ENCODE peak calls at places on chromosomes 5 and 9, in six cellular contexts. One of them, this sample, is unnamed.

GRCh38 chr5:140671472-140672210 is 1.7 kb downstream of the DND1 start:
- DNase-seq in GM12878: no peak
- DNase-seq in K562: no peak
- DNase-seq in vagina: no peak
- DNase-seq in sigmoid colon: no peak
- DNase-seq in SK-N-SH: no peak
- DNase-seq in this sample: no peak

GRCh38 chr9:119026120-119026519 is 343.1 kb downstream of the BRINP1 start:
- DNase-seq in vagina: no peak
- DNase-seq in K562: no peak
- DNase-seq in SK-N-SH: peak
- DNase-seq in sigmoid colon: peak
- DNase-seq in GM12878: no peak
- DNase-seq in this sample: peak

GRCh38 chr9:136923881-136924280 is 20.7 kb downstream of the FBXW5 start:
- DNase-seq in GM12878: no peak
- DNase-seq in vagina: no peak
- DNase-seq in SK-N-SH: no peak
- DNase-seq in sigmoid colon: no peak
- DNase-seq in K562: no peak
- DNase-seq in this sample: no peak

GRCh38 chr5:34534237-34535108 is 121.7 kb upstream of the RAI14 start:
- DNase-seq in vagina: no peak
- DNase-seq in SK-N-SH: no peak
- DNase-seq in K562: no peak
- DNase-seq in GM12878: peak
- DNase-seq in sigmoid colon: no peak
- DNase-seq in this sample: no peak

GRCh38 chr5:5221731-5222130 is 81.6 kb downstream of the ADAMTS16 start:
- DNase-seq in sigmoid colon: no peak
- DNase-seq in K562: no peak
- DNase-seq in SK-N-SH: no peak
- DNase-seq in GM12878: no peak
- DNase-seq in vagina: no peak
- DNase-seq in this sample: no peak

GRCh38 chr9:127545196-127546124 is 66.6 kb upstream of the STXBP1 start:
- DNase-seq in SK-N-SH: no peak
- DNase-seq in K562: peak
- DNase-seq in vagina: no peak
- DNase-seq in sigmoid colon: peak
- DNase-seq in GM12878: no peak
- DNase-seq in this sample: peak

GRCh38 chr9:137456864-137457405 is 2.2 kb downstream of the NSMF start:
- DNase-seq in K562: no peak
- DNase-seq in vagina: no peak
- DNase-seq in SK-N-SH: no peak
- DNase-seq in GM12878: no peak
- DNase-seq in sigmoid colon: no peak
- DNase-seq in this sample: no peak

GRCh38 chr9:124769451-124770358 is 1.4 kb downstream of the NR6A1 start:
- DNase-seq in SK-N-SH: peak
- DNase-seq in vagina: no peak
- DNase-seq in sigmoid colon: no peak
- DNase-seq in K562: peak
- DNase-seq in GM12878: no peak
- DNase-seq in this sample: peak

DNA sequence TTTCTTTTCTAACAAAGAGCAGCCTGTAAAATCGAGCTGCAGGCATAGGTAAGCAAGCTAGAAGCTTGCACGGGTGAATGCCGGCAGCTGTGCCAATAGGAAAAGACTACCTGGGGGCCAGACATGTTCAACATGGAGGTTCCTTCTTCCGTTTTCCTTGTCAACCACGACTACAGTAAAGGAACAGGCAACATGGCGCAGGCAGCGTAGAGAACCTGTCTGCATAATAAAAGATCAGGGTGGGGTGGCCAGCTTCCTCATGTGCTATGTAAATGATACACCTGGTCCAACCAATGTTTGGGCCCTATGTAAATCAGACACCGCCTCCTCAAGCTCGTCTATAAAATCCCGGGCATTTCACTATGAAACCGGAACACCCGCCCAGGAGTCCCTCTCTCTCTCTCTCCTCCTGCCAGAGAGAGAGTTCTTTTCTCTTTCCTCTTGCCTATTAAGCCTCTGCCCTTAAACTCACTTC is 103.8 kb upstream of the LIFR start:
- DNase-seq in sigmoid colon: no peak
- DNase-seq in vagina: no peak
- DNase-seq in K562: peak
- DNase-seq in GM12878: no peak
- DNase-seq in SK-N-SH: no peak
- DNase-seq in this sample: peak
- TF ChIP-seq POLR2AphosphoS5 in sigmoid colon: no peak
- TF ChIP-seq POLR2AphosphoS5 in vagina: no peak
- TF ChIP-seq POLR2AphosphoS5 in K562: peak
- TF ChIP-seq POLR2AphosphoS5 in GM12878: no peak
- TF ChIP-seq POLR2AphosphoS5 in SK-N-SH: no peak
- TF ChIP-seq POLR2AphosphoS5 in this sample: peak

GRCh38 chr9:133953976-133954709 is 38.0 kb downstream of the VAV2 start:
- DNase-seq in K562: no peak
- DNase-seq in GM12878: peak
- DNase-seq in SK-N-SH: no peak
- DNase-seq in vagina: no peak
- DNase-seq in sigmoid colon: no peak
- DNase-seq in this sample: no peak

GRCh38 chr9:133957328-133957727 is 34.8 kb downstream of the VAV2 start:
- DNase-seq in GM12878: no peak
- DNase-seq in SK-N-SH: no peak
- DNase-seq in sigmoid colon: no peak
- DNase-seq in vagina: no peak
- DNase-seq in K562: no peak
- DNase-seq in this sample: no peak

GRCh38 chr9:133954862-133955529 is 37.1 kb downstream of the VAV2 start:
- DNase-seq in sigmoid colon: no peak
- DNase-seq in SK-N-SH: no peak
- DNase-seq in vagina: no peak
- DNase-seq in GM12878: peak
- DNase-seq in K562: no peak
- DNase-seq in this sample: no peak

GRCh38 chr9:133956520-133957076 is 35.5 kb downstream of the VAV2 start:
- DNase-seq in GM12878: no peak
- DNase-seq in K562: no peak
- DNase-seq in vagina: no peak
- DNase-seq in sigmoid colon: no peak
- DNase-seq in SK-N-SH: peak
- DNase-seq in this sample: no peak

GRCh38 chr9:133955821-133956411 is 36.2 kb downstream of the VAV2 start:
- DNase-seq in sigmoid colon: no peak
- DNase-seq in SK-N-SH: peak
- DNase-seq in GM12878: no peak
- DNase-seq in vagina: no peak
- DNase-seq in K562: no peak
- DNase-seq in this sample: no peak
- H3K4me3 ChIP-seq in sigmoid colon: no peak
- H3K4me3 ChIP-seq in SK-N-SH: peak
- H3K4me3 ChIP-seq in GM12878: peak
- H3K4me3 ChIP-seq in vagina: peak
- H3K4me3 ChIP-seq in K562: no peak
- H3K4me3 ChIP-seq in this sample: no peak

GRCh38 chr5:68843600-68844342 is 250.0 kb upstream of the SLC30A5 start:
- DNase-seq in K562: no peak
- DNase-seq in sigmoid colon: no peak
- DNase-seq in SK-N-SH: no peak
- DNase-seq in GM12878: no peak
- DNase-seq in vagina: no peak
- DNase-seq in this sample: no peak
- TF ChIP-seq POLR2AphosphoS5 in K562: no peak
- TF ChIP-seq POLR2AphosphoS5 in sigmoid colon: peak
- TF ChIP-seq POLR2AphosphoS5 in SK-N-SH: no peak
- TF ChIP-seq POLR2AphosphoS5 in GM12878: no peak
- TF ChIP-seq POLR2AphosphoS5 in vagina: no peak
- TF ChIP-seq POLR2AphosphoS5 in this sample: peak

GRCh38 chr5:80959138-80959537 is 1.0 kb upstream of the RASGRF2 start:
- DNase-seq in vagina: no peak
- DNase-seq in SK-N-SH: no peak
- DNase-seq in sigmoid colon: no peak
- DNase-seq in K562: no peak
- DNase-seq in GM12878: no peak
- DNase-seq in this sample: no peak
- H3K4me3 ChIP-seq in vagina: no peak
- H3K4me3 ChIP-seq in SK-N-SH: no peak
- H3K4me3 ChIP-seq in sigmoid colon: no peak
- H3K4me3 ChIP-seq in K562: no peak
- H3K4me3 ChIP-seq in GM12878: no peak
- H3K4me3 ChIP-seq in this sample: no peak

GRCh38 chr9:129176786-129177442 is 1.1 kb downstream of the IER5L start:
- DNase-seq in SK-N-SH: peak
- DNase-seq in sigmoid colon: peak
- DNase-seq in vagina: no peak
- DNase-seq in K562: no peak
- DNase-seq in GM12878: no peak
- DNase-seq in this sample: peak

GRCh38 chr9:129177443-129177790 is 644 bp downstream of the IER5L start:
- DNase-seq in GM12878: no peak
- DNase-seq in SK-N-SH: peak
- DNase-seq in K562: peak
- DNase-seq in sigmoid colon: no peak
- DNase-seq in vagina: no peak
- DNase-seq in this sample: no peak

GRCh38 chr9:129178983-129179382 is 922 bp upstream of the IER5L start:
- DNase-seq in sigmoid colon: no peak
- DNase-seq in GM12878: no peak
- DNase-seq in SK-N-SH: no peak
- DNase-seq in vagina: no peak
- DNase-seq in K562: peak
- DNase-seq in this sample: no peak

GRCh38 chr9:129178579-129178909 is 483 bp upstream of the IER5L start:
- DNase-seq in vagina: no peak
- DNase-seq in sigmoid colon: no peak
- DNase-seq in GM12878: no peak
- DNase-seq in SK-N-SH: no peak
- DNase-seq in K562: no peak
- DNase-seq in this sample: no peak

DNA sequence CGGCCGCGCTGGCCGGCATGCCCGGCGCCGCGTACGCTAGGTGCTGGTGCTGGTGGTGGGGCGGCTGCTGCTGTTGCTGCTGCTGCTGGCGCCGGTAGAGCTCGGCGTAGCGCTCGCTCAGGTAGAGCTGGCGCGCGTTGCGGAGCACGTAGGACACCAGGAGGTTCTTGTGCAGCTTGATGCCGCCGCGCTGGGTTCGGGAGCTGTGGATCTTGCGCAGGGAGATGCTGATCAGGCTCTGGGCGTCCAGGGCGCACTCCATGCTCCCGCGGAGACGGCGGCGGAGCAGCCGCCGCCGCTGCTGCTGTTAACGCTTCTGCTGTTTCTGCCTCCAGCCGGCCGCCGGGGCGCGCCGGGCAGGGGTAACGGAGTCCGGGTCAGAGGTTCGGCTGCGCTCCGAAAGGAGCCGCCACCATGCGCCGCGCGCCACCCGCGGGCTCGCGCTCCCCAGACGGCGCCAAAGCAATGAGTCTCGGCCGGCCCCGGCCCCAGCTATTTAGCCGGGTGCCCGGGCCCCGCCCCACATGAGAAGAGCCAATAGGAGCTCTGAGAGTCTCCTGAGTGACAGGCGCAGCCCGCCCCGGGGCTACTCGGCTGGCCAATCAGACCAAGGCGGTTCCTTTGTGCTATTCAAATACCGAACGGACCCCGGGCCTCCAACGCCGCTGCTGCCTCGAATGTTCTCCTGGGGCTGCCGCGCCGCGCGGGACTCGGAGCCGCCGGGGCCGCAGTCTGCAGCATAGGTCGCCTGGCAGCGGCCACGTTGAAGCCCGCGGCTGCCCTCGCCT is at the start of gene IER5L:
- DNase-seq in vagina: peak
- DNase-seq in K562: peak
- DNase-seq in sigmoid colon: peak
- DNase-seq in SK-N-SH: peak
- DNase-seq in GM12878: no peak
- DNase-seq in this sample: peak
- TF ChIP-seq POLR2AphosphoS5 in vagina: peak
- TF ChIP-seq POLR2AphosphoS5 in K562: peak
- TF ChIP-seq POLR2AphosphoS5 in sigmoid colon: peak
- TF ChIP-seq POLR2AphosphoS5 in SK-N-SH: peak
- TF ChIP-seq POLR2AphosphoS5 in GM12878: peak
- TF ChIP-seq POLR2AphosphoS5 in this sample: peak

GRCh38 chr9:116155700-116156045 is 2.1 kb downstream of the PAPPA start:
- DNase-seq in K562: no peak
- DNase-seq in vagina: no peak
- DNase-seq in SK-N-SH: peak
- DNase-seq in sigmoid colon: no peak
- DNase-seq in GM12878: no peak
- DNase-seq in this sample: no peak

GRCh38 chr9:116153765-116154333 is at the start of gene PAPPA:
- DNase-seq in GM12878: no peak
- DNase-seq in vagina: no peak
- DNase-seq in sigmoid colon: no peak
- DNase-seq in K562: no peak
- DNase-seq in SK-N-SH: no peak
- DNase-seq in this sample: no peak

GRCh38 chr9:116154976-116155699 is 1.5 kb downstream of the PAPPA start:
- DNase-seq in GM12878: no peak
- DNase-seq in K562: no peak
- DNase-seq in vagina: no peak
- DNase-seq in SK-N-SH: peak
- DNase-seq in sigmoid colon: no peak
- DNase-seq in this sample: no peak

GRCh38 chr9:116152941-116153764 is 438 bp upstream of the PAPPA start:
- DNase-seq in sigmoid colon: no peak
- DNase-seq in vagina: no peak
- DNase-seq in SK-N-SH: peak
- DNase-seq in GM12878: no peak
- DNase-seq in K562: no peak
- DNase-seq in this sample: no peak

GRCh38 chr9:116154334-116154975 is 864 bp downstream of the PAPPA start:
- DNase-seq in GM12878: no peak
- DNase-seq in sigmoid colon: peak
- DNase-seq in vagina: no peak
- DNase-seq in K562: no peak
- DNase-seq in SK-N-SH: peak
- DNase-seq in this sample: no peak
- H3K4me3 ChIP-seq in GM12878: no peak
- H3K4me3 ChIP-seq in sigmoid colon: peak
- H3K4me3 ChIP-seq in vagina: peak
- H3K4me3 ChIP-seq in K562: no peak
- H3K4me3 ChIP-seq in SK-N-SH: peak
- H3K4me3 ChIP-seq in this sample: peak

This sample was measured in prostate gland.